ENCODE peak calls at places on chromosome 6, in ten cellular contexts. P, O, V, G, A, W, Z, L, R and I are unnamed samples.

GRCh38 chr6:138637822-138638221 is 135.7 kb upstream of the CCDC28A start:
- DNase-seq in P (no peak), O (no peak), V (no peak), G (no peak), A (no peak), W (no peak), Z (no peak), L (no peak), R (no peak), I (no peak)

GRCh38 chr6:75751443-75751842 is 2.4 kb downstream of the MYO6 start:
- DNase-seq in P (no peak), O (no peak), V (peak), G (no peak), A (no peak), W (no peak), Z (no peak), L (no peak), R (no peak), I (no peak)

GRCh38 chr6:166411271-166411670 is 28.5 kb upstream of the MPC1 start:
- DNase-seq in P (no peak), O (no peak), V (no peak), G (no peak), A (no peak), W (no peak), Z (no peak), L (no peak), R (no peak), I (no peak)

GRCh38 chr6:88641178-88641903 is 322.1 kb downstream of the RNGTT start:
- DNase-seq in P (no peak), O (no peak), V (peak), G (no peak), A (no peak), W (no peak), Z (no peak), L (no peak), R (no peak), I (no peak)

GRCh38 chr6:112475083-112475482 is 128.0 kb downstream of the RFPL4B start:
- DNase-seq in P (no peak), O (no peak), V (peak), G (no peak), A (no peak), W (no peak), Z (no peak), L (peak), R (no peak), I (no peak)

GRCh38 chr6:40928302-40928701 is 110.7 kb downstream of the UNC5CL start:
- DNase-seq in P (no peak), O (no peak), V (no peak), G (no peak), A (no peak), W (no peak), Z (no peak), L (no peak), R (no peak), I (no peak)

GRCh38 chr6:62150048-62150663 is 135.9 kb downstream of the KHDRBS2 start:
- DNase-seq in P (no peak), O (peak), V (peak), G (no peak), A (no peak), W (no peak), Z (no peak), L (peak), R (no peak), I (no peak)

GRCh38 chr6:21679761-21680265 is 86.3 kb downstream of the SOX4 start:
- DNase-seq in P (no peak), O (no peak), V (peak), G (no peak), A (no peak), W (no peak), Z (no peak), L (peak), R (no peak), I (no peak)

GRCh38 chr6:83847179-83847578 is 6.0 kb upstream of the RIPPLY2 start:
- DNase-seq in P (no peak), O (no peak), V (no peak), G (no peak), A (no peak), W (no peak), Z (no peak), L (peak), R (no peak), I (no peak)

GRCh38 chr6:4271761-4272505 is 136.6 kb upstream of the ECI2 start:
- DNase-seq in P (no peak), O (no peak), V (no peak), G (no peak), A (no peak), W (no peak), Z (no peak), L (no peak), R (no peak), I (no peak)

DNA sequence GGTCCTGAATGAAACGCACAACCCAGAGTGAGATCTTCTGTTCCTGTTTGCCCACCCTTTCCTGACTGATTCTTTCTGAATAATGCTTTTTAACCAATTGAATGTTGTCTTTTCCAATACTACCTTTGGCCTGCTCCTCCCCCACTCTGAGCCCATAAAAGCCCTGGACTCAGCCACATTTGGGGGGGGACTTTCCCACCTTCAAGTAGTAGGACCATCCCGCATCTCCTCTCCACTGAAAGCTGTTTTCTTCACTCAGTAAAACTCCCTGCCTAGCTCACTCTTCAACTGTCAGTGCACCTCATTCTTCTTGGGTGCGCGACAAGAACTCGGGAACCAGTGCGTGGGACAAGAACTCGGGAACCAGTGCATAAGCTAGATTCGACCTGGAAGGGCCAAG is 77.9 kb downstream of the EPB41L2 start:
- DNase-seq in P (no peak), O (no peak), V (no peak), G (no peak), A (no peak), W (no peak), Z (no peak), L (no peak), R (no peak), I (no peak)
- H3K4me3 ChIP-seq in P (no peak), O (no peak), V (no peak), G (no peak), A (no peak), W (no peak), Z (no peak), L (no peak), R (no peak), I (no peak)

GRCh38 chr6:30779850-30780641 is 35.7 kb upstream of the IER3 start:
- DNase-seq in P (no peak), O (no peak), V (no peak), G (no peak), A (no peak), W (no peak), Z (no peak), L (no peak), R (no peak), I (no peak)

GRCh38 chr6:30778001-30778400 is 33.7 kb upstream of the IER3 start:
- DNase-seq in P (no peak), O (no peak), V (no peak), G (peak), A (no peak), W (no peak), Z (no peak), L (no peak), R (no peak), I (no peak)

GRCh38 chr6:30775104-30775503 is 30.8 kb upstream of the IER3 start:
- DNase-seq in P (no peak), O (no peak), V (no peak), G (no peak), A (no peak), W (no peak), Z (no peak), L (peak), R (no peak), I (no peak)

GRCh38 chr6:30774701-30775100 is 30.4 kb upstream of the IER3 start:
- DNase-seq in P (peak), O (no peak), V (no peak), G (no peak), A (peak), W (no peak), Z (no peak), L (no peak), R (peak), I (no peak)

DNA sequence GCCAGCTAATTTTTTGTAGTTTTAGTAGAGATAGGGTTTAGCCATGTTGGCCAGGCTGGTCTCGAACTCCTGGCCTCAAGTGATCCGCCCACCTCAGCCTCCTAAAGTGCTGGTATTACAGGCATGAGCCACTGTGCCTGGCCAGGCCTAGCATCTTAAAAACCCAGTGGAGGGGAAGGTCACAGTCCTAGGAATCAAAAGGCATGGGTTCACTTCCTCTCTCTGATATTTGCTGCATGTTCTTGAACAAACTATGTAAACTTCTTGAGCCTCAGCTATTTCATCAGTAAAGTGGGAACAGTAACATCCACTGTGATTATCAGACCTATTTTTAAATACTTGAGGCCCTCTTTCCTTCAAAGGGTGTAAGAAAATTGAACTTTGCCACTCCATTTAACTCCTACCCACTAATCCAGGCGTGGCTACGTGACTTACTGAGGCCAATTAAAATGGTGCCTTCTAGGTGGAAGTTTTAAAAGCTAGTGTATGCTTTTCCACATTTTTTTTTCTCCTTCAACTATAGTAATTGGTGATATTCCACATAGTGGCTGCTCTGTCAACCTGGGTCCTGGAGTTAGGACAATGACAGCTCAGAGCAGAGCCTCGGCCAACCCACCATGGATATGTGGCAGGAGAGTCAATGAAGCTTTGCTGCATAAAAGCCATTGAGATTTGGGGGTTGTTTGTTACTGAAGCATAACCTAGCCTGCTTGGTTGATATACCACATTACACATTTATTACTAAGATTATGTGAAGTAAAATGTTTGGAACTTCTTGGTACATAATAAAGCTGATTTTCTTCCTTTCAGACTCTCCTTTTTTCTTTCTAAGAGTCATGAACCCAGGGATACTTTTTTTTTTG is 32.2 kb upstream of the IER3 start:
- DNase-seq in P (no peak), O (no peak), V (no peak), G (no peak), A (no peak), W (no peak), Z (no peak), L (no peak), R (no peak), I (no peak)
- H3K27ac ChIP-seq in P (no peak), O (no peak), V (no peak), G (no peak), A (no peak), W (no peak), Z (no peak), L (no peak), R (no peak), I (no peak)

GRCh38 chr6:30691208-30691872 is 556 bp upstream of the NRM start:
- DNase-seq in P (no peak), O (no peak), V (no peak), G (no peak), A (no peak), W (no peak), Z (no peak), L (no peak), R (no peak), I (no peak)
- H3K4me3 ChIP-seq in P (peak), O (peak), V (peak), G (peak), A (peak), W (no peak), Z (peak), L (no peak), R (peak), I (peak)

GRCh38 chr6:49327005-49327404 is 136.0 kb downstream of the MMUT start:
- DNase-seq in P (no peak), O (no peak), V (peak), G (no peak), A (no peak), W (no peak), Z (no peak), L (no peak), R (no peak), I (no peak)
- H3K27ac ChIP-seq in P (peak), O (no peak), V (no peak), G (no peak), A (peak), W (no peak), Z (no peak), L (peak), R (no peak), I (no peak)

DNA sequence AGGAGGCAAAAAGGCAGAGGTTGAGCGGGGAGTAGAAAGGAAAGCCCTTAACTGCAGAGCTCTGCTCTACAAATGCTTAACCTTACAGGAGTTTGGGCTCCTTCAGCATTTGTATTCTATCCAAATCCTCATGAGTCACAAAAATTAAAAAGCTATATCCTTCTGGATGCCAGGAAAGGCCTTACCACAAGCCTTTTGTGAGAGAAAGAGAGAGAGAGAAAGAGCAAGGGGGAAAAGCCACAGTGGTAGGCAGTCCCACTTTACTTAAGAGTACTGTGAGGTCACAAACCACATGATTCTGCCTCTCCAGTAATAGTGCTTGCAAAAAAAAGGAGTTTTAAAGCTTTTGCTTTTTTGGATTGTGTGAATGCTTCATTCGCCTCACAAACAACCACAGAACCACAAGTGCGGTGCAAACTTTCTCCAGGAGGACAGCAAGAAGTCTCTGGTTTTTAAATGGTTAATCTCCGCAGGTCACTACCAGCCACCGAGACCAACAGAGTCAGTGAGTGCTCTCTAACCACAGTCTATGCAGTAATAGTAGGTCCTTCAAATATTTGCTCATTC is at the start of gene RUNX2:
- DNase-seq in P (no peak), O (no peak), V (peak), G (no peak), A (no peak), W (no peak), Z (no peak), L (peak), R (no peak), I (no peak)
- H3K4me3 ChIP-seq in P (no peak), O (no peak), V (peak), G (no peak), A (peak), W (no peak), Z (peak), L (no peak), R (no peak), I (peak)

DNA sequence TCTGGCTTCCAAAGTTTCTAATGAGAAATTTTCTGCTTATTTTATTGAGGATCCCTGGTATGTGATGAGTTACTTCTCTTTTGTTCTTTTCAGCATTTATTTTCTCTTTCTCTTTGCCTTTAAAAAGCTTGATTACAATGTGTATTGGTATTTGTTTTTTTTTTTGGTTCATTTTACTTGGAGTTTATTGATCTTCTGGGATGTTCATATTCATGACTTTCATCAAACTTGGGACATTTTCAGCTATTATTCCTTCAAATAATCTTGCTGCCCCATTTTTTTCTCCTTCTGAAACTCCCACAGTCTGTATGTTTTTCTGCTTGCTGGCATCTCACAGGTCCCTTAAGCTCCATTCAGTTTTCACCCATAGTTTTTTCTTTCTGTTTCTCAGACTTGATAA is 102.4 kb downstream of the PRDM13 start:
- DNase-seq in P (no peak), O (no peak), V (no peak), G (no peak), A (no peak), W (no peak), Z (no peak), L (no peak), R (no peak), I (no peak)
- H3K27ac ChIP-seq in P (no peak), O (no peak), V (no peak), G (no peak), A (no peak), W (no peak), Z (no peak), L (no peak), R (no peak), I (no peak)